ENCODE peak calls at places on chromosomes 1 and 21, in five cellular contexts. M, J, D, Y and R are unnamed samples.
A peak's percentile ranks its signal among the peaks of the same experiment; 100 is the strongest.

GRCh38 chr1:153598309-153599172 is 14.4 kb downstream of the S100A16 start:
- DNase-seq in M (no peak), J (no peak), D (peak; percentile 63), Y (no peak), R (no peak)

GRCh38 chr1:65703853-65704252 is 88.8 kb upstream of the PDE4B start:
- DNase-seq in M (no peak), J (no peak), D (no peak), Y (no peak), R (no peak)

GRCh38 chr21:36504067-36505058 is 24.4 kb upstream of the CLDN14 start:
- DNase-seq in M (peak; percentile 35), J (peak; percentile 34), D (no peak), Y (peak; percentile 27), R (peak; percentile 58)

GRCh38 chr21:44872266-44872567 is 1.3 kb downstream of the PTTG1IP start:
- DNase-seq in M (no peak), J (no peak), D (no peak), Y (peak; percentile 56), R (no peak)

GRCh38 chr1:11053758-11054137 is 6.1 kb downstream of the SRM start:
- DNase-seq in M (no peak), J (no peak), D (peak; percentile 89), Y (no peak), R (peak; percentile 79)

GRCh38 chr1:245770191-245770590 is 615.4 kb downstream of the KIF26B start:
- DNase-seq in M (no peak), J (no peak), D (no peak), Y (no peak), R (no peak)

GRCh38 chr1:68147534-68147933 is 84.8 kb downstream of the WLS start:
- DNase-seq in M (no peak), J (no peak), D (no peak), Y (no peak), R (no peak)

GRCh38 chr21:10418649-10419048 is 102.7 kb upstream of the TPTE start:
- DNase-seq in M (no peak), J (no peak), D (no peak), Y (no peak), R (no peak)

GRCh38 chr1:101290922-101291561 is 54.2 kb downstream of the S1PR1 start:
- DNase-seq in M (no peak), J (no peak), D (no peak), Y (no peak), R (no peak)

GRCh38 chr1:227728059-227728891 is 6.8 kb downstream of the JMJD4 start:
- DNase-seq in M (peak; percentile 94), J (peak; percentile 57), D (peak; percentile 82), Y (peak; percentile 69), R (peak; percentile 97)

GRCh38 chr1:179876289-179876715 is 1.3 kb downstream of the TOR1AIP2 start:
- DNase-seq in M (no peak), J (no peak), D (no peak), Y (peak; percentile 73), R (no peak)

GRCh38 chr1:117061986-117062415 is 1.9 kb downstream of the TTF2 start:
- DNase-seq in M (no peak), J (no peak), D (no peak), Y (no peak), R (no peak)

GRCh38 chr1:50969611-50970507 is at the start of gene CDKN2C:
- DNase-seq in M (peak; percentile 69), J (no peak), D (peak; percentile 66), Y (peak; percentile 72), R (peak; percentile 89)

GRCh38 chr1:54007613-54008012 is 10.4 kb downstream of the LDLRAD1 start:
- DNase-seq in M (no peak), J (no peak), D (peak; percentile 23), Y (no peak), R (no peak)

GRCh38 chr1:75132421-75133381 is 1.5 kb upstream of the LHX8 start:
- DNase-seq in M (no peak), J (no peak), D (no peak), Y (no peak), R (no peak)

GRCh38 chr1:108747898-108748297 is 1.4 kb downstream of the STXBP3 start:
- DNase-seq in M (no peak), J (no peak), D (no peak), Y (no peak), R (no peak)

GRCh38 chr1:25657121-25657521 is 40.5 kb downstream of the MAN1C1 start:
- DNase-seq in M (no peak), J (no peak), D (peak; percentile 40), Y (no peak), R (no peak)

GRCh38 chr1:151435174-151435573 is 24.1 kb downstream of the POGZ start:
- DNase-seq in M (no peak), J (no peak), D (no peak), Y (no peak), R (no peak)

GRCh38 chr1:16716691-16717173 is 23.6 kb upstream of the RNU1-4 start:
- DNase-seq in M (peak; percentile 34), J (no peak), D (no peak), Y (no peak), R (peak; percentile 11)

GRCh38 chr1:199667079-199667478 is 360.4 kb upstream of the NR5A2 start:
- DNase-seq in M (no peak), J (no peak), D (no peak), Y (no peak), R (no peak)

GRCh38 chr1:64933296-64934070 is 32.9 kb downstream of the JAK1 start:
- DNase-seq in M (no peak), J (no peak), D (no peak), Y (no peak), R (no peak)

GRCh38 chr1:20346433-20346832 is 55.8 kb downstream of the VWA5B1 start:
- DNase-seq in M (no peak), J (no peak), D (no peak), Y (no peak), R (no peak)

GRCh38 chr1:239955431-239955830 is 136.3 kb upstream of the FMN2 start:
- DNase-seq in M (no peak), J (no peak), D (no peak), Y (no peak), R (no peak)

GRCh38 chr1:184489908-184490307 is 103.1 kb downstream of the C1orf21 start:
- DNase-seq in M (peak; percentile 25), J (no peak), D (no peak), Y (no peak), R (no peak)

GRCh38 chr1:109208431-109208830 is 5.3 kb upstream of the SARS1 start:
- DNase-seq in M (no peak), J (no peak), D (no peak), Y (no peak), R (no peak)

DNA sequence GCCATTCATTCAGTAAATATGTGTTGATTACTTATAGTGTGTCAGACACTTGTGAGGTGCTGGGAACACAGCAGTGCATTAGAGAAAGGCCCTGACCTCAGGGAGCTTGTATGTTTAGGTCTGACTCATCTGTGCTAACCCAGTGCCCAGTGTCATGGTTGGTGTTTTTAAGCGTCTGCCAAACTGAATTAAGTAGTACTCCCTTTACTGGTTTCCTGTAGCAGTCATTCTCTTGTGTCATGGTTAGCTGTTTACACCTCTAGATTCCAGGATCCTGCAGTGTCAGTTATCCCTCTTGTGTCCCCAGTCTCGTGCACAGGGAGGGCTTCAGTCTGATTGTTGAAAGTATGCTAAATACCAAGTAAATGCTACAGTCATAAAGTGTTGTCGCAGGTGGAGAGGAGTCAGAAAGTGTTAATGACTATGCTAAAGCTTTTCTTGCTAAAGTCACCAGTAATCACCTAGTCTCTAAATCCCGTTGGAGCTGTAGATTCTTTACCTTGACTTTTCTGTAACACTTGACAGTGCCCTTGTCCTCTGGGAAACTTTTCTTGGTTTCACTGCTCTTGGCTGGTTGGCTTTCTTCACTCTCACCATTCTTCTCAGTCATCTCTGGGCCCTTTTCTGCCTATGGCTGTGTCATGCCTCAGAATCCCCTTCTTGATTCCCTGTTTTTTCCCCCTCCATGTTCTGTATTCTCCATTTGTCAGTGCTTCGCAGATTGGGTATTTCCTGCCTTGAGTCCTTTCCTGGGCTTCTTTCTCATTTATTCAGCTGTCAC is 14.4 kb downstream of the UCK2 start:
- DNase-seq in M (no peak), J (no peak), D (no peak), Y (peak; percentile 34), R (no peak)
- TF ChIP-seq SIN3A in M (no peak), J (no peak), D (no peak), Y (no peak), R (no peak)

DNA sequence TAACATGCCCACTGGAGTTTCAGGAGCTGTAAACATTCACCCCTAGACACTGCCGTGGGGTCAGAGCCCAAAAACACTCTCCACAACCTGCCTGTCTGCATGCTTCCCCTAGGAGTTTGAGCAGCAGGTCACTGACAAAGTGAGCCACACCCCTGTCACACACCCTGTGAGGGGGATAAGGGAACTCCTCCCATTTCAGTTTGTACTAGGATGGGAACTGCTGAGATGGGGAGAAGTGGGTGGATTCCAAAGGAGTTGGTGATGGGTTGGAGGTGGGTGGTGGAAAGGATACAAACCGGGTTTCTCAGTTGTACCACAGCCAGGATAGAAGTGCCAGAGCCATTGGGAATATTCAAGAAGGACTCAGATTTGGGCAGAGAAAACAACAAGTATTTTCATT is 140.2 kb downstream of the MIS18A start:
- DNase-seq in M (no peak), J (no peak), D (no peak), Y (no peak), R (peak; percentile 25)
- TF ChIP-seq MAX in M (no peak), J (no peak), D (no peak), Y (no peak), R (no peak)

GRCh38 chr1:229293528-229294204 is 22.8 kb downstream of the RAB4A start:
- DNase-seq in M (no peak), J (no peak), D (no peak), Y (no peak), R (no peak)
- TF ChIP-seq SIN3A in M (no peak), J (no peak), D (no peak), Y (no peak), R (no peak)

DNA sequence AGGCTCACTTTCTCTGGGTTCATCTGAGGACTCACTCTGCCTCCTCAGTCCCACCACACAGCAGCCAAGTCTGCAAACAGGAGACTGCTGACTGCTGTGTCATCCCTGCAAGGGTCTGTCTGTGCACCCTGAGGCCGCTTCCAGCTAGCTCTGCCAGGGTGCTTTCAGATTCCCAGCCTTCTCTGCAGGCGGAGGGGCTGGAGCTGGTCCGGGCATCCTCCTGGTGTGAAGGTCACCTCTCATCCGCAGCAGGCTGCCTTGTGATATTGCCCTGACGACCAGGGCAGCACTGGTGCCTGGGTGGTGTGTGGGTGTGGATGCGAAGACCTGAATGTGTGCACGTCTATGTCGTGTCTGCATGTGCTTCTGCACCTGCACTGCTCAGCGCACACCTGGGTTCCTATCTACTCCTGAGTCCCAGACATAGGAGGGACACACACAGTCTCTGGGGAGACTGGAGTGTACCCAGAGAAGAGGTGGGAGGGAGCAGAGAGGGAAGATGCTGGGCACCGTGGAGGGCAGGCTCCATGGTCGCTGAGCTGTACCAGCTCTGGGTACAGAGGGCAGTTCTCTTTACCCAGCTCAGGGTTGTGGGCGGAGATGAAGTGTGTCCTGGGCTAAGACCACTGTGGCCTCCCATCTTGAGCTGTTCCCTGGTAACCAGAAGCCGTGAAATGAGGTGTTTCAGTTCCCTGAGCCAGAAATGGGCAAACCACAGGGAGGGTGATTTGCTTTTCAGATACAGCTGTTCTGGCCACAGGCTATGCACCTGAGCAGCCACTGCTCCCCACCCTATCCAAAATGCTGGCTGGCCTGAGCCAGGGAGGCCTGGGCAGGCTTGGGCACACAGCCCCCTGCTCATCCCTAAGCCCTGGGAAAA is 160.9 kb upstream of the CSF3R start:
- DNase-seq in M (peak; percentile 62), J (no peak), D (no peak), Y (no peak), R (no peak)
- TF ChIP-seq MAX in M (no peak), J (no peak), D (no peak), Y (no peak), R (no peak)